ENCODE peak calls at places on chromosomes 13 and 19, in nine cellular contexts. K is cardiac fibroblast; O is NCI-H2171; A is activated CD4-positive, alpha-beta memory T cell treated with anti-CD3 and anti-CD28 coated beads, Interleukin-2, amount 10 ng/mL, durations not matched to agents 7 days and 5 days; M is stimulated activated CD4-positive, alpha-beta T cell treated with anti-CD3 and anti-CD28 coated beads, Interleukin-1b, Interleukin-23, amount 100 ng/mL, for 4 hours; W is suprapubic skin; H is astrocyte of the spinal cord; N is GM04503; T is ELR. B is an unnamed sample.

GRCh38 chr13:34361528-34361927 is 543.6 kb downstream of the RFC3 start:
- DNase-seq in T (peak; percentile 16), N (peak; percentile 65), M (no peak), H (no peak), O (no peak), K (peak; percentile 26), W (no peak), A (no peak), B (no peak)

GRCh38 chr13:28750187-28751045 is 31.6 kb upstream of the SLC46A3 start:
- DNase-seq in M (no peak), O (no peak), N (no peak), A (no peak), H (no peak), T (no peak), K (peak; percentile 26), W (no peak), B (no peak)

GRCh38 chr13:47226516-47226915 is 329.7 kb upstream of the HTR2A start:
- DNase-seq in H (no peak), K (no peak), A (no peak), O (no peak), N (no peak), T (peak; percentile 32), W (no peak), M (no peak), B (no peak)

GRCh38 chr13:22091971-22092300 is 421.1 kb downstream of the FGF9 start:
- DNase-seq in K (no peak), W (no peak), M (no peak), O (no peak), N (no peak), A (no peak), H (no peak), T (no peak), B (no peak)

GRCh38 chr13:61202042-61202441 is 213.6 kb downstream of the PCDH20 start:
- DNase-seq in M (no peak), A (no peak), K (no peak), T (no peak), W (no peak), N (no peak), H (no peak), O (no peak), B (no peak)

GRCh38 chr19:5578094-5578846 is 10.5 kb upstream of the TINCR start:
- DNase-seq in T (peak; percentile 65), N (no peak), M (peak; percentile 70), W (no peak), A (peak; percentile 66), O (peak; percentile 59), H (no peak), K (peak; percentile 45), B (peak; percentile 54)

GRCh38 chr19:49502866-49503581 is 6.8 kb downstream of the RPS11 start:
- DNase-seq in O (no peak), W (no peak), T (peak; percentile 79), A (peak; percentile 63), H (peak; percentile 70), K (peak; percentile 97), M (no peak), N (peak; percentile 58), B (peak; percentile 12)

GRCh38 chr13:67155898-67156717 is 74.0 kb downstream of the PCDH9 start:
- DNase-seq in M (no peak), N (no peak), K (no peak), H (no peak), T (no peak), W (no peak), O (no peak), A (no peak), B (no peak)

GRCh38 chr13:46211116-46211515 is 612 bp upstream of the LRRC63 start:
- DNase-seq in O (no peak), W (no peak), K (no peak), T (peak; percentile 9), A (peak; percentile 44), H (peak; percentile 2), N (no peak), M (no peak), B (no peak)

GRCh38 chr13:45473627-45474026 is 8.9 kb downstream of the COG3 start:
- DNase-seq in W (no peak), O (no peak), T (peak; percentile 33), N (no peak), A (no peak), K (no peak), H (no peak), M (no peak), B (no peak)

GRCh38 chr13:98325724-98326123 is 148.7 kb upstream of the RNF113B start:
- DNase-seq in T (no peak), M (no peak), W (no peak), A (no peak), N (no peak), K (no peak), O (no peak), H (no peak), B (no peak)

B was measured in NCI-H2227 treated with DMSO at 0.1 percent for 48 hours.